ENCODE peak calls at places on chromosomes 11 and 22, in ten cellular contexts. One of them, this sample, is unnamed.

GRCh38 chr22:38315801-38316339 is 1.4 kb downstream of the CSNK1E start:
- DNase-seq in astrocyte of the spinal cord: peak
- DNase-seq in SK-N-SH: no peak
- DNase-seq in cardiac muscle cell: no peak
- DNase-seq in GM23338: no peak
- DNase-seq in AG10803: peak
- DNase-seq in breast epithelium: no peak
- DNase-seq in epithelial cell of esophagus: no peak
- DNase-seq in prostate gland: no peak
- DNase-seq in cardiac fibroblast: no peak
- DNase-seq in this sample: no peak

GRCh38 chr22:37498289-37498909 is 12.2 kb upstream of the MFNG start:
- DNase-seq in astrocyte of the spinal cord: no peak
- DNase-seq in SK-N-SH: peak
- DNase-seq in cardiac muscle cell: peak
- DNase-seq in GM23338: peak
- DNase-seq in AG10803: no peak
- DNase-seq in breast epithelium: no peak
- DNase-seq in epithelial cell of esophagus: no peak
- DNase-seq in prostate gland: no peak
- DNase-seq in cardiac fibroblast: no peak
- DNase-seq in this sample: no peak

GRCh38 chr11:79013509-79013908 is 427.3 kb downstream of the TENM4 start:
- DNase-seq in astrocyte of the spinal cord: no peak
- DNase-seq in SK-N-SH: no peak
- DNase-seq in cardiac muscle cell: no peak
- DNase-seq in GM23338: no peak
- DNase-seq in AG10803: peak
- DNase-seq in breast epithelium: no peak
- DNase-seq in epithelial cell of esophagus: peak
- DNase-seq in prostate gland: no peak
- DNase-seq in cardiac fibroblast: peak
- DNase-seq in this sample: peak

GRCh38 chr11:30917859-30918478 is 331.8 kb upstream of the MPPED2 start:
- DNase-seq in astrocyte of the spinal cord: peak
- DNase-seq in SK-N-SH: peak
- DNase-seq in cardiac muscle cell: peak
- DNase-seq in GM23338: peak
- DNase-seq in AG10803: peak
- DNase-seq in breast epithelium: no peak
- DNase-seq in epithelial cell of esophagus: peak
- DNase-seq in prostate gland: peak
- DNase-seq in cardiac fibroblast: peak
- DNase-seq in this sample: no peak

GRCh38 chr22:46068908-46069481 is 81.3 kb upstream of the PPARA start:
- DNase-seq in astrocyte of the spinal cord: peak
- DNase-seq in SK-N-SH: no peak
- DNase-seq in cardiac muscle cell: no peak
- DNase-seq in GM23338: no peak
- DNase-seq in AG10803: peak
- DNase-seq in breast epithelium: peak
- DNase-seq in epithelial cell of esophagus: no peak
- DNase-seq in prostate gland: no peak
- DNase-seq in cardiac fibroblast: peak
- DNase-seq in this sample: peak

GRCh38 chr11:75734491-75735180 is 17.0 kb downstream of the MOGAT2 start:
- DNase-seq in astrocyte of the spinal cord: no peak
- DNase-seq in SK-N-SH: no peak
- DNase-seq in cardiac muscle cell: no peak
- DNase-seq in GM23338: no peak
- DNase-seq in AG10803: no peak
- DNase-seq in breast epithelium: no peak
- DNase-seq in epithelial cell of esophagus: no peak
- DNase-seq in prostate gland: no peak
- DNase-seq in cardiac fibroblast: peak
- DNase-seq in this sample: no peak

GRCh38 chr11:75135021-75135650 is 15.8 kb upstream of the SLCO2B1 start:
- DNase-seq in astrocyte of the spinal cord: no peak
- DNase-seq in SK-N-SH: no peak
- DNase-seq in cardiac muscle cell: no peak
- DNase-seq in GM23338: no peak
- DNase-seq in AG10803: no peak
- DNase-seq in breast epithelium: no peak
- DNase-seq in epithelial cell of esophagus: no peak
- DNase-seq in prostate gland: no peak
- DNase-seq in cardiac fibroblast: no peak
- DNase-seq in this sample: no peak

GRCh38 chr22:25754527-25755202 is 12.7 kb downstream of the MYO18B start:
- DNase-seq in astrocyte of the spinal cord: peak
- DNase-seq in SK-N-SH: no peak
- DNase-seq in cardiac muscle cell: peak
- DNase-seq in GM23338: no peak
- DNase-seq in AG10803: peak
- DNase-seq in breast epithelium: no peak
- DNase-seq in epithelial cell of esophagus: no peak
- DNase-seq in prostate gland: no peak
- DNase-seq in cardiac fibroblast: peak
- DNase-seq in this sample: peak

GRCh38 chr11:2316169-2316962 is 14.6 kb downstream of the TSPAN32 start:
- DNase-seq in astrocyte of the spinal cord: no peak
- DNase-seq in SK-N-SH: peak
- DNase-seq in cardiac muscle cell: no peak
- DNase-seq in GM23338: no peak
- DNase-seq in AG10803: no peak
- DNase-seq in breast epithelium: no peak
- DNase-seq in epithelial cell of esophagus: no peak
- DNase-seq in prostate gland: no peak
- DNase-seq in cardiac fibroblast: no peak
- DNase-seq in this sample: no peak

GRCh38 chr11:109864834-109865557 is 228.2 kb upstream of the ZC3H12C start:
- DNase-seq in astrocyte of the spinal cord: peak
- DNase-seq in SK-N-SH: no peak
- DNase-seq in cardiac muscle cell: peak
- DNase-seq in GM23338: no peak
- DNase-seq in AG10803: peak
- DNase-seq in breast epithelium: no peak
- DNase-seq in epithelial cell of esophagus: peak
- DNase-seq in prostate gland: no peak
- DNase-seq in cardiac fibroblast: peak
- DNase-seq in this sample: peak

DNA sequence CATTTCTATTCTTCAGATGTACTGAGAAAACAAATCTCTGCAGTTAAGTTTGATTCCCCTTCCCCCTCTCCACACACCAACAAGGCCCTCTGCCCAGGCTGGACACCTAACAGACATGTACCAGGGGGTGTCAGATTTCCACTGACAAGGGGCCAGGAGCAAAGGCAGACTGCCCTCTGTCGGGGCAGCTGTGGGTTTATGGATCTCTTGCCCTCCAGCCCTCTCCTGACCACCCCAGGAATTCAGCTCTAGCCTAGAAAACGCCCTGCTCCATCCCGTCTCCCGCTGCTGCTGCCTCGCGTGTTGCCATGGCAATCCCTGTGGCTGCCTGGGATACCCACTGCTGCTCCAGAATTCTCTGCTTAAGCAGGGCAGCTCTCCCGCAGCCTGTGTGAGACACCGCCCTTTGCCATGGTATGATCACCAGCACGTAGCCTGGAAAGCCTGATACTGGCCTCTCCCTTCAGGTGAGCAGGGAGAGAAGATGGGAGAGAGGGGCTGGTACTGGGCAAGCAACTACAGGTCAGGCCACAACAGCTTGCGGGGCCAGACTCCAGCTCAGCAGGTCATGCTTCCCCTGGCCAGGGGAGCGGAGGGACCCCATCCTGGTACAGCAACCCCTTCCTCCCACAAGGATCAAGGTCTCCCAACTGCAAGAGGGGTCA is 41.6 kb downstream of the BUD13 start:
- DNase-seq in astrocyte of the spinal cord: peak
- DNase-seq in SK-N-SH: peak
- DNase-seq in cardiac muscle cell: peak
- DNase-seq in GM23338: peak
- DNase-seq in AG10803: peak
- DNase-seq in breast epithelium: no peak
- DNase-seq in epithelial cell of esophagus: no peak
- DNase-seq in prostate gland: no peak
- DNase-seq in cardiac fibroblast: no peak
- DNase-seq in this sample: peak
- TF ChIP-seq CTCF in astrocyte of the spinal cord: no peak
- TF ChIP-seq CTCF in SK-N-SH: no peak
- TF ChIP-seq CTCF in cardiac muscle cell: no peak
- TF ChIP-seq CTCF in GM23338: peak
- TF ChIP-seq CTCF in AG10803: no peak
- TF ChIP-seq CTCF in breast epithelium: no peak
- TF ChIP-seq CTCF in epithelial cell of esophagus: no peak
- TF ChIP-seq CTCF in prostate gland: no peak
- TF ChIP-seq CTCF in cardiac fibroblast: no peak
- TF ChIP-seq CTCF in this sample: no peak

DNA sequence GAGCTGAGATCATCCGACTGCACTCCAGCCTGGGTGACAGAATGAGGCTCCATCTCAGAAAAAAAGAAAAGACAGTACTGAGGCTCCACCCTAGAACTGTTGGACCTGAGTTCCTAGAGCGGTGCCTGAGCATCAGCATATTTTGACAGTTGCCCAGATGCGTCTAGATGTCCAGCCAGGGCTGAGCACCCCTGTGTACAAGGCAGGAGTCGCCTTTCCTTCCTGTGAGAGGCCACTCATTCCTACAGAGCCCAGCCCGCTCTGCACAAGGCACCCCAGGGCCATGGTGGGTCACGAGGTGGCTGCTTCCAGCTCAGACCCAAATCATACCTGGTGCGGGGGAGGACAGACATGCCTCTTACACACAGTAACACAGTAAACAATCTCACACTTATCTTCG is 15.9 kb downstream of the SAMM50 start:
- DNase-seq in astrocyte of the spinal cord: no peak
- DNase-seq in SK-N-SH: no peak
- DNase-seq in cardiac muscle cell: no peak
- DNase-seq in GM23338: no peak
- DNase-seq in AG10803: no peak
- DNase-seq in breast epithelium: no peak
- DNase-seq in epithelial cell of esophagus: no peak
- DNase-seq in prostate gland: no peak
- DNase-seq in cardiac fibroblast: no peak
- DNase-seq in this sample: no peak
- H3K4me3 ChIP-seq in astrocyte of the spinal cord: no peak
- H3K4me3 ChIP-seq in SK-N-SH: no peak
- H3K4me3 ChIP-seq in cardiac muscle cell: no peak
- H3K4me3 ChIP-seq in GM23338: no peak
- H3K4me3 ChIP-seq in AG10803: no peak
- H3K4me3 ChIP-seq in breast epithelium: no peak
- H3K4me3 ChIP-seq in epithelial cell of esophagus: no peak
- H3K4me3 ChIP-seq in prostate gland: no peak
- H3K4me3 ChIP-seq in cardiac fibroblast: no peak
- H3K4me3 ChIP-seq in this sample: no peak

GRCh38 chr11:118646393-118646792 is 33.1 kb downstream of the TREH start:
- DNase-seq in astrocyte of the spinal cord: no peak
- DNase-seq in SK-N-SH: no peak
- DNase-seq in cardiac muscle cell: no peak
- DNase-seq in GM23338: no peak
- DNase-seq in AG10803: no peak
- DNase-seq in breast epithelium: no peak
- DNase-seq in epithelial cell of esophagus: no peak
- DNase-seq in prostate gland: no peak
- DNase-seq in cardiac fibroblast: no peak
- DNase-seq in this sample: no peak

GRCh38 chr11:118644496-118644895 is 35.0 kb downstream of the TREH start:
- DNase-seq in astrocyte of the spinal cord: no peak
- DNase-seq in SK-N-SH: no peak
- DNase-seq in cardiac muscle cell: no peak
- DNase-seq in GM23338: no peak
- DNase-seq in AG10803: no peak
- DNase-seq in breast epithelium: no peak
- DNase-seq in epithelial cell of esophagus: no peak
- DNase-seq in prostate gland: no peak
- DNase-seq in cardiac fibroblast: no peak
- DNase-seq in this sample: no peak

GRCh38 chr11:118645066-118645715 is 34.3 kb downstream of the TREH start:
- DNase-seq in astrocyte of the spinal cord: no peak
- DNase-seq in SK-N-SH: no peak
- DNase-seq in cardiac muscle cell: no peak
- DNase-seq in GM23338: no peak
- DNase-seq in AG10803: no peak
- DNase-seq in breast epithelium: no peak
- DNase-seq in epithelial cell of esophagus: no peak
- DNase-seq in prostate gland: no peak
- DNase-seq in cardiac fibroblast: no peak
- DNase-seq in this sample: no peak

GRCh38 chr11:118643142-118643994 is 36.0 kb downstream of the PHLDB1 start:
- DNase-seq in astrocyte of the spinal cord: no peak
- DNase-seq in SK-N-SH: no peak
- DNase-seq in cardiac muscle cell: no peak
- DNase-seq in GM23338: no peak
- DNase-seq in AG10803: no peak
- DNase-seq in breast epithelium: no peak
- DNase-seq in epithelial cell of esophagus: no peak
- DNase-seq in prostate gland: no peak
- DNase-seq in cardiac fibroblast: no peak
- DNase-seq in this sample: no peak

DNA sequence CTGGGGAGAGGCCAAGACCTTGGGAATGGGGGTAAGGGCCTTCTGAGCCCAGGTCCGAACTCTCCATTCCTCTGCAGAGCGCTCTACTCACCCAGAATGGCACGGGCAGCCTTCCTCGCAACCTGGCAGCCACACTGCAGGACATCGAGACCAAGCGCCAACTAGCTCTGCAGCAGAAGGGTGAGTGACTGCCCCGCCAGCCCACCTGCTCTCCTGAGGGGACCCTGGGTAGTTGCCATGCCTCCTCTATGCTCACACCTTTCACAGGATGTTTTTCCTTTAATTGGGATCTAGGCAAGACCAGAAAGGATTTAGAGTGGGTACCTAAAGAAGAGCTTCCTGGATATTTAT is 35.5 kb downstream of the TREH start:
- DNase-seq in astrocyte of the spinal cord: no peak
- DNase-seq in SK-N-SH: no peak
- DNase-seq in cardiac muscle cell: no peak
- DNase-seq in GM23338: no peak
- DNase-seq in AG10803: no peak
- DNase-seq in breast epithelium: no peak
- DNase-seq in epithelial cell of esophagus: no peak
- DNase-seq in prostate gland: no peak
- DNase-seq in cardiac fibroblast: no peak
- DNase-seq in this sample: no peak
- TF ChIP-seq CTCF in astrocyte of the spinal cord: no peak
- TF ChIP-seq CTCF in SK-N-SH: no peak
- TF ChIP-seq CTCF in cardiac muscle cell: no peak
- TF ChIP-seq CTCF in GM23338: no peak
- TF ChIP-seq CTCF in AG10803: no peak
- TF ChIP-seq CTCF in breast epithelium: no peak
- TF ChIP-seq CTCF in epithelial cell of esophagus: no peak
- TF ChIP-seq CTCF in prostate gland: no peak
- TF ChIP-seq CTCF in cardiac fibroblast: no peak
- TF ChIP-seq CTCF in this sample: no peak

DNA sequence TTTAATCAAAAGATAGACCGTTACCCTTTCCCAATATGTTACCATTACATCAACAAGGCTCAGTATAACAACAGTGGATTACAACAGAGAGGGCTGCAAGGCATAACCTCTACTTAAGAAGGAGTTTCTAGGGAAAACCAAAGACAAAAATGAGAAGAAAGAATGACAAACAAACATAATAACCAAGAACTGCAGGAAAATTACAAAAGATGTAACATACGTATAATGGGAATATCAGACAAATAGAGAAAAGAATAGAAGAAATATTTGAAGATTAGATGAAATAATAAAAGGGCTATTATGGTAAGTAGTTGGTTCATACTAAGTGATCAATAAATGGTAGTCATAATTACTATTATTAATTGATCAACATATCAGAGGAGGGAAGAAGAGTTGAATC is 39.1 kb downstream of the SPON1 start:
- DNase-seq in astrocyte of the spinal cord: no peak
- DNase-seq in SK-N-SH: no peak
- DNase-seq in cardiac muscle cell: no peak
- DNase-seq in GM23338: no peak
- DNase-seq in AG10803: no peak
- DNase-seq in breast epithelium: no peak
- DNase-seq in epithelial cell of esophagus: no peak
- DNase-seq in prostate gland: no peak
- DNase-seq in cardiac fibroblast: no peak
- DNase-seq in this sample: no peak
- H3K4me3 ChIP-seq in astrocyte of the spinal cord: no peak
- H3K4me3 ChIP-seq in SK-N-SH: no peak
- H3K4me3 ChIP-seq in cardiac muscle cell: no peak
- H3K4me3 ChIP-seq in GM23338: no peak
- H3K4me3 ChIP-seq in AG10803: no peak
- H3K4me3 ChIP-seq in breast epithelium: no peak
- H3K4me3 ChIP-seq in epithelial cell of esophagus: no peak
- H3K4me3 ChIP-seq in prostate gland: no peak
- H3K4me3 ChIP-seq in cardiac fibroblast: no peak
- H3K4me3 ChIP-seq in this sample: no peak